ENCODE peak calls at places on chromosomes 12 and 14, in nine cellular contexts. B, M, Y, A, Z, E, O, D and F are unnamed samples.

GRCh38 chr14:49692895-49693737 is at the start of gene KLHDC1:
- DNase-seq in B (peak), M (peak), Y (peak), A (peak), Z (peak), E (peak), O (peak), D (no peak), F (peak)

GRCh38 chr12:15088115-15088514 is 115.3 kb downstream of the PDE6H start:
- DNase-seq in B (no peak), M (no peak), Y (no peak), A (no peak), Z (no peak), E (no peak), O (no peak), D (no peak), F (no peak)

GRCh38 chr14:106094654-106095189 is 568.3 kb downstream of the TMEM121 start:
- DNase-seq in B (no peak), M (no peak), Y (no peak), A (no peak), Z (no peak), E (no peak), O (no peak), D (no peak), F (no peak)

GRCh38 chr14:48973136-48973535 is 613.0 kb downstream of the RPS29 start:
- DNase-seq in B (no peak), M (no peak), Y (no peak), A (no peak), Z (no peak), E (no peak), O (no peak), D (no peak), F (no peak)

GRCh38 chr12:52798671-52799497 is 3.0 kb upstream of the KRT3 start:
- DNase-seq in B (no peak), M (no peak), Y (no peak), A (no peak), Z (no peak), E (peak), O (no peak), D (peak), F (peak)

GRCh38 chr12:116592116-116592637 is 33.0 kb downstream of the MAP1LC3B2 start:
- DNase-seq in B (peak), M (peak), Y (peak), A (no peak), Z (peak), E (no peak), O (no peak), D (no peak), F (no peak)

GRCh38 chr14:90388437-90388836 is 8.4 kb upstream of the CALM1 start:
- DNase-seq in B (peak), M (no peak), Y (no peak), A (no peak), Z (peak), E (peak), O (peak), D (peak), F (peak)

GRCh38 chr12:109829667-109830066 is 3.5 kb downstream of the TRPV4 start:
- DNase-seq in B (no peak), M (no peak), Y (no peak), A (no peak), Z (no peak), E (no peak), O (no peak), D (no peak), F (no peak)

GRCh38 chr12:128583453-128583852 is 240.3 kb downstream of the SLC15A4 start:
- DNase-seq in B (no peak), M (no peak), Y (no peak), A (no peak), Z (no peak), E (no peak), O (peak), D (no peak), F (no peak)

GRCh38 chr12:52228931-52229330 is 4.1 kb upstream of the KRT7 start:
- DNase-seq in B (no peak), M (no peak), Y (peak), A (no peak), Z (no peak), E (no peak), O (no peak), D (no peak), F (no peak)

GRCh38 chr12:104653730-104654328 is 197.1 kb downstream of the CHST11 start:
- DNase-seq in B (no peak), M (no peak), Y (no peak), A (no peak), Z (no peak), E (no peak), O (peak), D (no peak), F (no peak)

GRCh38 chr14:55301722-55302121 is 30.5 kb downstream of the FBXO34 start:
- DNase-seq in B (peak), M (no peak), Y (no peak), A (no peak), Z (peak), E (peak), O (no peak), D (peak), F (peak)

GRCh38 chr12:51976376-51977160 is 25.1 kb downstream of the ACVR1B start:
- DNase-seq in B (peak), M (no peak), Y (no peak), A (no peak), Z (peak), E (no peak), O (no peak), D (peak), F (peak)

GRCh38 chr12:92140919-92141536 is 4.6 kb downstream of the BTG1 start:
- DNase-seq in B (peak), M (no peak), Y (no peak), A (no peak), Z (peak), E (no peak), O (no peak), D (no peak), F (no peak)

GRCh38 chr14:50040905-50041465 is 75.4 kb downstream of the VCPKMT start:
- DNase-seq in B (no peak), M (no peak), Y (no peak), A (no peak), Z (no peak), E (no peak), O (no peak), D (no peak), F (no peak)

GRCh38 chr14:74257078-74257987 is 18.1 kb downstream of the VSX2 start:
- DNase-seq in B (peak), M (peak), Y (no peak), A (peak), Z (peak), E (no peak), O (peak), D (no peak), F (no peak)

GRCh38 chr14:32513571-32514009 is 184.5 kb downstream of the AKAP6 start:
- DNase-seq in B (peak), M (no peak), Y (no peak), A (no peak), Z (peak), E (peak), O (no peak), D (no peak), F (peak)

GRCh38 chr12:109741970-109742372 is 28.3 kb downstream of the FAM222A start:
- DNase-seq in B (no peak), M (peak), Y (peak), A (no peak), Z (no peak), E (no peak), O (no peak), D (no peak), F (no peak)

GRCh38 chr12:8033153-8034044 is 883 bp downstream of the FOXJ2 start:
- DNase-seq in B (no peak), M (no peak), Y (peak), A (peak), Z (peak), E (peak), O (peak), D (no peak), F (peak)

GRCh38 chr12:42296503-42297109 is 29.3 kb downstream of the ZCRB1 start:
- DNase-seq in B (peak), M (no peak), Y (no peak), A (no peak), Z (peak), E (no peak), O (peak), D (no peak), F (no peak)

GRCh38 chr14:68789798-68790655 is 2.8 kb downstream of the ZFP36L1 start:
- DNase-seq in B (peak), M (no peak), Y (peak), A (no peak), Z (peak), E (peak), O (peak), D (no peak), F (no peak)

GRCh38 chr14:90797451-90797850 is 18.8 kb downstream of the TTC7B start:
- DNase-seq in B (no peak), M (no peak), Y (no peak), A (no peak), Z (no peak), E (no peak), O (no peak), D (no peak), F (no peak)

GRCh38 chr12:132450391-132451171 is 39.4 kb upstream of the FBRSL1 start:
- DNase-seq in B (no peak), M (no peak), Y (peak), A (no peak), Z (peak), E (no peak), O (no peak), D (no peak), F (no peak)

GRCh38 chr12:127083028-127083949 is 1183.7 kb upstream of the TMEM132C start:
- DNase-seq in B (peak), M (no peak), Y (no peak), A (peak), Z (peak), E (peak), O (peak), D (peak), F (peak)

GRCh38 chr14:92373336-92373735 is 50.4 kb downstream of the SLC24A4 start:
- DNase-seq in B (no peak), M (no peak), Y (no peak), A (no peak), Z (peak), E (no peak), O (no peak), D (no peak), F (no peak)

GRCh38 chr12:30753761-30754382 is 879 bp downstream of the CAPRIN2 start:
- DNase-seq in B (peak), M (no peak), Y (no peak), A (no peak), Z (peak), E (peak), O (peak), D (no peak), F (peak)

GRCh38 chr14:95516554-95517209 is at the start of gene SYNE3:
- DNase-seq in B (no peak), M (peak), Y (peak), A (no peak), Z (peak), E (no peak), O (peak), D (no peak), F (no peak)

GRCh38 chr14:97456958-97457357 is 659.8 kb downstream of the VRK1 start:
- DNase-seq in B (no peak), M (no peak), Y (no peak), A (no peak), Z (no peak), E (no peak), O (no peak), D (peak), F (peak)

GRCh38 chr12:124898200-124898950 is 16.1 kb downstream of the UBC start:
- DNase-seq in B (peak), M (peak), Y (no peak), A (peak), Z (peak), E (peak), O (peak), D (no peak), F (peak)

GRCh38 chr14:104115691-104116543 is 22.5 kb upstream of the KIF26A start:
- DNase-seq in B (no peak), M (peak), Y (peak), A (no peak), Z (no peak), E (no peak), O (no peak), D (no peak), F (peak)

GRCh38 chr12:72869025-72869424 is 596.9 kb downstream of the TRHDE start:
- DNase-seq in B (no peak), M (no peak), Y (no peak), A (no peak), Z (no peak), E (no peak), O (no peak), D (no peak), F (no peak)

GRCh38 chr12:32039917-32040575 is 66.6 kb upstream of the BICD1 start:
- DNase-seq in B (peak), M (no peak), Y (no peak), A (no peak), Z (no peak), E (no peak), O (no peak), D (no peak), F (no peak)
- H3K4me3 ChIP-seq in B (no peak), M (no peak), Y (no peak), A (no peak), Z (no peak), E (no peak), O (no peak), D (no peak), F (no peak)

GRCh38 chr14:36649872-36650650 is 11.6 kb upstream of the PAX9 start:
- DNase-seq in B (no peak), M (no peak), Y (no peak), A (no peak), Z (no peak), E (no peak), O (no peak), D (no peak), F (no peak)
- TF ChIP-seq CTCF in B (no peak), M (no peak), Y (no peak), A (no peak), Z (no peak), E (no peak), O (no peak), D (no peak), F (no peak)

GRCh38 chr12:65157091-65157490 is 12.3 kb upstream of the LEMD3 start:
- DNase-seq in B (no peak), M (no peak), Y (no peak), A (no peak), Z (no peak), E (no peak), O (no peak), D (no peak), F (no peak)
- H3K4me3 ChIP-seq in B (no peak), M (no peak), Y (no peak), A (no peak), Z (no peak), E (no peak), O (no peak), D (no peak), F (no peak)

GRCh38 chr14:102206901-102207300 is 67.2 kb downstream of the WDR20 start:
- DNase-seq in B (no peak), M (no peak), Y (no peak), A (no peak), Z (no peak), E (no peak), O (no peak), D (no peak), F (no peak)
- TF ChIP-seq CTCF in B (no peak), M (no peak), Y (peak), A (no peak), Z (no peak), E (no peak), O (peak), D (no peak), F (no peak)

DNA sequence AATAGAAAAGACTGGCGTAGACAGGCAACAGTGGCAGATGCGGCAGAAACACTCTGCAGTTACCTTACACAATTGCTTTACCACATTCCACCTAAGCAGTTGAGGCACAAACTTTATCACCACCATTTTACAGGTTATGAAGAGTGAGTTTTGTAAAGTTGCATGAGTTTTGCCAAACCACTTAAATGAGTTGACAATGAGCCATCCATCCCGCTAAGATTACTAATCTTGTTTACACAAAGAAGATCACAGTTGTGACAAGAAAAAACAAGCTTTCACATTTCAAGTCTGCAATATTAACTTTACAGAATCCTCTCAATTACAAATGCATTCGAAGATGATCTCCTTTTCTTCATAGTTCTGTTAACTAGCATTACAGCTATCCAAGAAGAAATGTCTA is 1.8 kb downstream of the TMCC3 start:
- DNase-seq in B (no peak), M (no peak), Y (no peak), A (no peak), Z (peak), E (peak), O (no peak), D (no peak), F (peak)
- H3K4me3 ChIP-seq in B (no peak), M (no peak), Y (peak), A (no peak), Z (no peak), E (peak), O (peak), D (peak), F (peak)

GRCh38 chr12:95848575-95849388 is 10.0 kb upstream of the SNRPF start:
- DNase-seq in B (peak), M (no peak), Y (no peak), A (no peak), Z (peak), E (peak), O (peak), D (peak), F (peak)
- TF ChIP-seq CTCF in B (peak), M (peak), Y (peak), A (peak), Z (peak), E (peak), O (peak), D (peak), F (peak)

DNA sequence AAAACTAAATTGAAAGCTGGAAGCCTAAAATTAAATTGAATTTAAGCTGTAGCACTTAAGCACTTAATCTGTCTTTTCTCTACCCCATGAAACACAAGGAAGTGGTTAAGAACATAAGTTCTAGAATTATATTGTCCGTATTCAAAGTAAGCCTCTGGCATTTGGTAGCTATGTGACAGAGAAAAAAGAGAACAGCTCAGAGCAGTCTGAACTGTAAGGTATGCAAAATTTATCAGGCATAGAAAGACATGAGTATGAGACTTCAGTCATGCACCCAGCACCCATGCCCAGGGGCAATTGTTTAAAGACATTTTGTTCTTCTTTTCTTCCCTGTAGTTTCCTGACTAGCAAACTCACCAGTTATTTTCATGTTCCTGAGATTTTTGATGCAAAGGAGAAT is 116.7 kb downstream of the KCNMB4 start:
- DNase-seq in B (no peak), M (no peak), Y (no peak), A (no peak), Z (no peak), E (peak), O (no peak), D (no peak), F (peak)
- H3K4me3 ChIP-seq in B (no peak), M (no peak), Y (no peak), A (no peak), Z (no peak), E (no peak), O (no peak), D (no peak), F (no peak)